ENCODE peak calls at places on chromosomes 2 and 18, in ten cellular contexts. L is transverse colon; X is brain microvascular endothelial cell; I is left ventricle myocardium inferior; Y is hepatocyte; M is spleen; D is fibroblast of lung; P is upper lobe of right lung; W is CD8-positive, alpha-beta T cell; Q is stomach. V is an unnamed sample.

GRCh38 chr18:76493213-76494107 is 1.6 kb downstream of the ZNF516 start:
- DNase-seq in Y (peak; percentile 70), X (peak; percentile 40), M (no peak), I (no peak), W (no peak), L (no peak), D (no peak), Q (no peak), P (no peak), V (no peak)

GRCh38 chr2:831638-832037 is 119.0 kb upstream of the SNTG2 start:
- DNase-seq in X (no peak), L (no peak), I (no peak), Y (no peak), Q (no peak), D (no peak), M (no peak), W (no peak), P (no peak), V (no peak)

GRCh38 chr18:79528296-79528695 is 132.6 kb downstream of the NFATC1 start:
- DNase-seq in P (peak; percentile 60), Q (peak; percentile 22), M (peak; percentile 70), D (no peak), W (no peak), Y (no peak), L (no peak), I (no peak), X (no peak), V (no peak)

GRCh38 chr18:40485318-40485717 is 1469.7 kb upstream of the PIK3C3 start:
- DNase-seq in D (peak; percentile 25), M (no peak), X (peak; percentile 81), I (no peak), W (no peak), L (no peak), Q (no peak), P (no peak), Y (no peak), V (no peak)

GRCh38 chr18:3245853-3246635 is 1.6 kb upstream of the MYL12A start:
- DNase-seq in L (peak; percentile 91), Y (peak; percentile 95), P (peak; percentile 94), M (peak; percentile 98), I (peak; percentile 89), X (peak; percentile 83), W (peak; percentile 44), Q (peak; percentile 91), D (peak; percentile 89), V (peak; percentile 93)

GRCh38 chr2:101546376-101547058 is 71.6 kb upstream of the RFX8 start:
- DNase-seq in M (no peak), W (no peak), P (no peak), Q (no peak), D (peak; percentile 66), X (peak; percentile 16), Y (no peak), I (no peak), L (no peak), V (no peak)

GRCh38 chr2:233814063-233814435 is 35.9 kb downstream of the MROH2A start:
- DNase-seq in X (peak; percentile 22), D (no peak), Q (no peak), Y (no peak), I (no peak), M (peak; percentile 3), P (no peak), W (no peak), L (no peak), V (peak; percentile 22)

GRCh38 chr18:5943514-5943913 is 48.2 kb upstream of the TMEM200C start:
- DNase-seq in X (peak; percentile 16), W (no peak), P (no peak), I (no peak), Q (no peak), D (peak; percentile 23), L (no peak), M (no peak), Y (no peak), V (no peak)

GRCh38 chr2:216505133-216506106 is 6.8 kb downstream of the RPL37A start:
- DNase-seq in I (no peak), Y (no peak), P (no peak), M (no peak), X (no peak), D (no peak), W (no peak), Q (no peak), L (no peak), V (no peak)

GRCh38 chr2:142980246-142981068 is 103.0 kb downstream of the KYNU start:
- DNase-seq in W (no peak), X (peak; percentile 43), I (no peak), Y (peak; percentile 48), Q (no peak), L (no peak), D (peak; percentile 75), P (no peak), M (no peak), V (no peak)

DNA sequence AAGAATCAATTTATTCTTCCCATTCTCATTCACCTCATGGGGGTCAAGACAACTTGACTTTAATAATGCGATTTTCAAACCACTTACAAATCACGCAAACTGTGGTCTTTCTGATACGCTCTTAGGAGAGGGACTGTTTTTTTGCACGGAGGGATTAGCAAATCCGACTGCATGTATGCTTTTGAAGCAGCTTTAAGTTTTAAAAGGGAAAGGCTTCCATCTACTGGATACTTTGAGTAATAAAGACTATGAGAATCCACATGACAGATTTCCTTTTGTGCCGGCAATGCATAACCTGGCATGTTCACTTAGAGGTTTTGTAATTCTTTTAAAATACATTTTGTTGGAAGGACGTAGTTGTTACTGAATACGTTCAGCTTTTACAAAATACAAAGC is 322.9 kb upstream of the KCNJ3 start:
- DNase-seq in D (peak; percentile 81), X (no peak), Y (peak; percentile 70), M (no peak), P (no peak), L (no peak), Q (no peak), W (no peak), I (no peak), V (no peak)
- TF ChIP-seq CTCF in D (no peak), X (peak; percentile 31), Y (peak; percentile 69), M (no peak), P (peak; percentile 42), L (peak; percentile 43), Q (peak; percentile 26), W (no peak), I (peak; percentile 46), V (no peak)

DNA sequence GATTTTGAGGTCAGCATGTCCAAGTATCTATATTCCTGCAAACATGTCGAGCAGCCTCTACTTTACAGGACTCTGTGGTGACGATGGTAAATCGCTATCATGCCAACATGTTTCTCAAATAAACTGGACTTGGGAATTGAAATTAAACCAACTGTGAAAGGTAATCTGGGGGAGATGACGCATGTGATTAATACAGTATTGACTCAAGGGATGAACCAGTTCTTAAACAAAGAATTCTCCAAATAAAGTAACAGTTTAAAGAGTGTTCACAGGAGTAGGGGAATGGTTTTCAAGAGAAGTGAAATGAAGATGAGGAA is 54.3 kb downstream of the THUMPD2 start:
- DNase-seq in P (no peak), I (no peak), D (no peak), Q (no peak), X (no peak), L (no peak), Y (no peak), W (no peak), M (no peak), V (no peak)
- H3K27ac ChIP-seq in P (no peak overlapping the region), I (no peak overlapping the region), D (no peak overlapping the region), Q (no peak overlapping the region), X (no peak overlapping the region), L (no peak overlapping the region), Y (no peak overlapping the region), W (no peak overlapping the region), M (no peak overlapping the region), V (no peak overlapping the region)

DNA sequence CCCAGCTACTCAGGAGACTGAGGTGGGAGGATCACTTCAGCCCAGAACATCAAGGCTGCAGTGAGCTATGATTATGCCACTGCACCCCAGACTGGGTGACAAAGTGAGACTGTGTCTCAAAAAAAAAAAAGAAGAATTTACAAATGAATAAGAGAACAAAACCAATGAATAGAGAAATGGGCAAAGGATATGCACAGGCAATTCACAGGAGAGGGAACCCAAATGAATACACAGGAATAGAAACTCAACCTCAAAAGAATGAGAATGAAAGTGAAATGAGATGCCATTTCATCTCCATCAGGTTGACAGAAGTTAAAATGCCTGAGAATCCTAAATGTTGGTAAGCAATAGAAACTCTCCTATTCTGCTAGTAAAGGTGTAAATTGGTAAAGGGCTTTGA is 40.2 kb downstream of the CFAP221 start:
- DNase-seq in W (no peak), X (no peak), Q (no peak), Y (no peak), L (no peak), I (no peak), P (no peak), D (no peak), M (no peak), V (no peak)
- H3K4me3 ChIP-seq in W (no peak overlapping the region), X (no peak overlapping the region), Q (no peak overlapping the region), Y (no peak overlapping the region), L (no peak overlapping the region), I (no peak overlapping the region), P (no peak overlapping the region), D (no peak overlapping the region), M (no peak overlapping the region), V (no peak overlapping the region)

GRCh38 chr2:154256136-154256535 is 384.4 kb downstream of the GALNT13 start:
- DNase-seq in I (no peak), Y (no peak), M (no peak), L (no peak), Q (no peak), W (no peak), X (no peak), D (no peak), P (no peak), V (no peak)
- TF ChIP-seq CTCF in I (no peak), Y (no peak), M (no peak), L (no peak), Q (no peak), W (no peak), X (no peak), D (no peak), P (no peak), V (no peak)

DNA sequence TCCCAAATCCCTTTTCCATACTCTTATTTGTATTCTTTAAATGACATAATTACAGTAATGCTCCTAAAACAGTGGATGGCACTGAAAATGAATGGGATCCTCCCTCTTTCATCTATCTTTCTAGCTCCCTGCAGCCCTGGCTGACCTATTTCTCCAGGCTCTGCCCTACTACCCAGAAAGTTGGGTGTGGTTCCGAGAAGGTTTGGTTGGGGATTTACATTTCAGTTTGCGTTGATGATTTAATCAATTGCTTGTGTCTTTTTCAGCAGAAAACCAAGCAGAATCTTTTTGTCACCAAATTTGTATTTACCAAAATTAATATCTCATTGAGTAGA is 21.1 kb upstream of the SOS1 start:
- DNase-seq in D (no peak), W (no peak), M (no peak), P (no peak), Q (no peak), I (no peak), X (no peak), L (no peak), Y (no peak), V (no peak)
- H3K27ac ChIP-seq in D (no peak overlapping the region), W (no peak overlapping the region), M (peak overlapping the region; percentile 66), P (no peak overlapping the region), Q (no peak overlapping the region), I (peak overlapping the region; percentile 77), X (no peak overlapping the region), L (no peak overlapping the region), Y (no peak overlapping the region), V (no peak overlapping the region)

GRCh38 chr2:205924676-205925075 is 161.3 kb downstream of the INO80D start:
- DNase-seq in W (no peak), X (no peak), Q (no peak), L (no peak), I (no peak), M (no peak), Y (no peak), P (no peak), D (no peak), V (no peak)
- H3K4me3 ChIP-seq in W (no peak overlapping the region), X (no peak overlapping the region), Q (no peak overlapping the region), L (no peak overlapping the region), I (no peak overlapping the region), M (no peak overlapping the region), Y (no peak overlapping the region), P (no peak overlapping the region), D (no peak overlapping the region), V (no peak overlapping the region)